ENCODE peak calls at places on chromosomes 13 and 19, in ten cellular contexts. One of them, this sample, is unnamed.

GRCh38 chr13:64180756-64181155 is 2765.1 kb upstream of the PCDH20 start:
- DNase-seq in body of pancreas: no peak
- DNase-seq in IMR-90: no peak
- DNase-seq in tibial nerve: no peak
- DNase-seq in testis: no peak
- DNase-seq in heart left ventricle: no peak
- DNase-seq in esophagus squamous epithelium: no peak
- DNase-seq in lower leg skin: no peak
- DNase-seq in stomach: no peak
- DNase-seq in H1: no peak
- DNase-seq in this sample: no peak

GRCh38 chr13:25803626-25804025 is 248.2 kb downstream of the SHISA2 start:
- DNase-seq in body of pancreas: no peak
- DNase-seq in IMR-90: no peak
- DNase-seq in tibial nerve: no peak
- DNase-seq in testis: no peak
- DNase-seq in heart left ventricle: no peak
- DNase-seq in esophagus squamous epithelium: no peak
- DNase-seq in lower leg skin: no peak
- DNase-seq in stomach: no peak
- DNase-seq in H1: no peak
- DNase-seq in this sample: no peak

GRCh38 chr13:55106509-55106908 is 2034.2 kb upstream of the PRR20A start:
- DNase-seq in body of pancreas: no peak
- DNase-seq in IMR-90: no peak
- DNase-seq in tibial nerve: no peak
- DNase-seq in testis: no peak
- DNase-seq in heart left ventricle: no peak
- DNase-seq in esophagus squamous epithelium: no peak
- DNase-seq in lower leg skin: no peak
- DNase-seq in stomach: no peak
- DNase-seq in H1: no peak
- DNase-seq in this sample: no peak

GRCh38 chr13:30846844-30847243 is 59.2 kb upstream of the MEDAG start:
- DNase-seq in body of pancreas: no peak
- DNase-seq in IMR-90: no peak
- DNase-seq in tibial nerve: no peak
- DNase-seq in testis: no peak
- DNase-seq in heart left ventricle: no peak
- DNase-seq in esophagus squamous epithelium: no peak
- DNase-seq in lower leg skin: no peak
- DNase-seq in stomach: no peak
- DNase-seq in H1: no peak
- DNase-seq in this sample: no peak

GRCh38 chr19:3190921-3191805 is 5.4 kb downstream of the NCLN start:
- DNase-seq in body of pancreas: no peak
- DNase-seq in IMR-90: no peak
- DNase-seq in tibial nerve: no peak
- DNase-seq in testis: no peak
- DNase-seq in heart left ventricle: no peak
- DNase-seq in esophagus squamous epithelium: no peak
- DNase-seq in lower leg skin: no peak
- DNase-seq in stomach: no peak
- DNase-seq in H1: no peak
- DNase-seq in this sample: no peak

GRCh38 chr19:294341-294818 is 3.2 kb upstream of the PLPP2 start:
- DNase-seq in body of pancreas: no peak
- DNase-seq in IMR-90: peak; percentile 8
- DNase-seq in tibial nerve: no peak
- DNase-seq in testis: no peak
- DNase-seq in heart left ventricle: peak; percentile 46
- DNase-seq in esophagus squamous epithelium: no peak
- DNase-seq in lower leg skin: no peak
- DNase-seq in stomach: peak; percentile 25
- DNase-seq in H1: peak; percentile 58
- DNase-seq in this sample: no peak

GRCh38 chr19:7528522-7529245 is 6.3 kb downstream of the MCOLN1 start:
- DNase-seq in body of pancreas: no peak
- DNase-seq in IMR-90: no peak
- DNase-seq in tibial nerve: no peak
- DNase-seq in testis: no peak
- DNase-seq in heart left ventricle: peak; percentile 51
- DNase-seq in esophagus squamous epithelium: no peak
- DNase-seq in lower leg skin: no peak
- DNase-seq in stomach: no peak
- DNase-seq in H1: no peak
- DNase-seq in this sample: no peak

GRCh38 chr13:48291730-48292129 is 11.8 kb upstream of the RB1 start:
- DNase-seq in body of pancreas: no peak
- DNase-seq in IMR-90: no peak
- DNase-seq in tibial nerve: no peak
- DNase-seq in testis: no peak
- DNase-seq in heart left ventricle: no peak
- DNase-seq in esophagus squamous epithelium: no peak
- DNase-seq in lower leg skin: no peak
- DNase-seq in stomach: peak; percentile 28
- DNase-seq in H1: no peak
- DNase-seq in this sample: no peak

GRCh38 chr13:29454931-29455481 is 140.5 kb downstream of the SLC7A1 start:
- DNase-seq in body of pancreas: no peak
- DNase-seq in IMR-90: peak; percentile 7
- DNase-seq in tibial nerve: no peak
- DNase-seq in testis: no peak
- DNase-seq in heart left ventricle: no peak
- DNase-seq in esophagus squamous epithelium: no peak
- DNase-seq in lower leg skin: no peak
- DNase-seq in stomach: no peak
- DNase-seq in H1: peak; percentile 55
- DNase-seq in this sample: no peak

GRCh38 chr13:97544041-97544765 is 110.2 kb downstream of the RAP2A start:
- DNase-seq in body of pancreas: no peak
- DNase-seq in IMR-90: peak; percentile 75
- DNase-seq in tibial nerve: no peak
- DNase-seq in testis: no peak
- DNase-seq in heart left ventricle: no peak
- DNase-seq in esophagus squamous epithelium: no peak
- DNase-seq in lower leg skin: no peak
- DNase-seq in stomach: no peak
- DNase-seq in H1: no peak
- DNase-seq in this sample: no peak

GRCh38 chr13:104943331-104943730 is 1592.1 kb downstream of the EFNB2 start:
- DNase-seq in body of pancreas: no peak
- DNase-seq in IMR-90: no peak
- DNase-seq in tibial nerve: no peak
- DNase-seq in testis: no peak
- DNase-seq in heart left ventricle: no peak
- DNase-seq in esophagus squamous epithelium: no peak
- DNase-seq in lower leg skin: no peak
- DNase-seq in stomach: no peak
- DNase-seq in H1: no peak
- DNase-seq in this sample: no peak

GRCh38 chr13:109026266-109026665 is 396.9 kb downstream of the MYO16 start:
- DNase-seq in body of pancreas: no peak
- DNase-seq in IMR-90: no peak
- DNase-seq in tibial nerve: no peak
- DNase-seq in testis: no peak
- DNase-seq in heart left ventricle: no peak
- DNase-seq in esophagus squamous epithelium: no peak
- DNase-seq in lower leg skin: no peak
- DNase-seq in stomach: no peak
- DNase-seq in H1: no peak
- DNase-seq in this sample: no peak

GRCh38 chr13:102399791-102400618 is 1.8 kb downstream of the FGF14 start:
- DNase-seq in body of pancreas: peak; percentile 27
- DNase-seq in IMR-90: no peak
- DNase-seq in tibial nerve: no peak
- DNase-seq in testis: peak; percentile 14
- DNase-seq in heart left ventricle: peak; percentile 61
- DNase-seq in esophagus squamous epithelium: no peak
- DNase-seq in lower leg skin: no peak
- DNase-seq in stomach: no peak
- DNase-seq in H1: peak; percentile 72
- DNase-seq in this sample: no peak

GRCh38 chr19:34480491-34480890 is 1.1 kb upstream of the WTIP start:
- DNase-seq in body of pancreas: no peak
- DNase-seq in IMR-90: no peak
- DNase-seq in tibial nerve: no peak
- DNase-seq in testis: no peak
- DNase-seq in heart left ventricle: no peak
- DNase-seq in esophagus squamous epithelium: no peak
- DNase-seq in lower leg skin: no peak
- DNase-seq in stomach: no peak
- DNase-seq in H1: peak; percentile 53
- DNase-seq in this sample: no peak

GRCh38 chr19:9850235-9850959 is 15.3 kb downstream of the PIN1 start:
- DNase-seq in body of pancreas: no peak
- DNase-seq in IMR-90: no peak
- DNase-seq in tibial nerve: no peak
- DNase-seq in testis: no peak
- DNase-seq in heart left ventricle: no peak
- DNase-seq in esophagus squamous epithelium: no peak
- DNase-seq in lower leg skin: no peak
- DNase-seq in stomach: no peak
- DNase-seq in H1: no peak
- DNase-seq in this sample: no peak

DNA sequence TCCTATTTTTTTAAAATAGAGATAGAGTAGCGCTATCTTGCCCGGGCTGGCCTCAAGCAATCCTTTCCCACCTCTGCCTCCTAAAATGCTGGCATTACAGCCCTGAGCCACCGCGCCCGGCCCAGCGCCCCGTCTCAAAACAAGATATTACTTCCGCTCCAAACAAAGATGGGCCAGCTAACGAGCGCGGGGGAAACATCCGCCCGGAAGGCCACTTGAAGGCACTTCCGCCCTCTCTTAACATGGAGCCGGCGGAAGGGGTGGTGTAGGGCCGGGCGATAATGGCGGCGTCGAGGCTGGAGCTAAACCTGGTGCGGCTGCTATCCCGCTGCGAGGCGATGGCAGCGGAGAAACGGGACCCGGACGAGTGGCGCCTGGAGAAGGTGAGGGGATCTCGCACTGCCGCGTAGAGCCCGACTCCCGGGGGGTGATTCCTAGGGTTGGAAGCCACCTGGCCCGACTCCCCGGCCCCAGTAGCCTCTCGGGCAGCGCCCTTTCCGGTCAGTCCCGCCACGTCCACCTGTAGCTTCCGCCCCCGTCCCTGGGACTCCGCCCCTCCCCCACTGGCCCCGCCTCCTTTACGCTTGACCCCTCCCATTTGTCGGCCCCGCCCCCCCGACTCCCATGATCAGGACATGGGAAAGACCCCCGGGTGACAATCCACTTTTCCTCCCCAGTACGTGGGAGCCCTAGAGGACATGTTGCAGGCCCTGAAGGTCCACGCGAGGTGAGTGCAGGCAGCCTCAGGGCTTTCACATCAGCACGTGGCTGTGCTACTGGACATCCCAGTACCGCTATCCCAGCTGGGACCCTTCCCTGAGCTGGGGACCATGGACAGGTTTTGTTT is at the start of gene USE1:
- DNase-seq in body of pancreas: peak; percentile 91
- DNase-seq in IMR-90: peak; percentile 86
- DNase-seq in tibial nerve: peak; percentile 86
- DNase-seq in testis: peak; percentile 94
- DNase-seq in heart left ventricle: peak; percentile 93
- DNase-seq in esophagus squamous epithelium: peak; percentile 58
- DNase-seq in lower leg skin: peak; percentile 90
- DNase-seq in stomach: peak; percentile 93
- DNase-seq in H1: peak; percentile 93
- DNase-seq in this sample: peak; percentile 87
- TF ChIP-seq POLR2A in body of pancreas: peak; percentile 94
- TF ChIP-seq POLR2A in IMR-90: peak; percentile 89
- TF ChIP-seq POLR2A in tibial nerve: peak; percentile 9
- TF ChIP-seq POLR2A in testis: no peak
- TF ChIP-seq POLR2A in heart left ventricle: no peak
- TF ChIP-seq POLR2A in esophagus squamous epithelium: peak; percentile 65
- TF ChIP-seq POLR2A in lower leg skin: no peak
- TF ChIP-seq POLR2A in stomach: no peak
- TF ChIP-seq POLR2A in H1: peak; percentile 80
- TF ChIP-seq POLR2A in this sample: peak; percentile 41

GRCh38 chr13:52652170-52652979 is at the start of gene SUGT1:
- DNase-seq in body of pancreas: peak; percentile 97
- DNase-seq in IMR-90: peak; percentile 97
- DNase-seq in tibial nerve: peak; percentile 93
- DNase-seq in testis: peak; percentile 98
- DNase-seq in heart left ventricle: peak; percentile 98
- DNase-seq in esophagus squamous epithelium: peak; percentile 86
- DNase-seq in lower leg skin: peak; percentile 97
- DNase-seq in stomach: peak; percentile 98
- DNase-seq in H1: peak; percentile 96
- DNase-seq in this sample: peak; percentile 60
- TF ChIP-seq POLR2A in body of pancreas: peak; percentile 86
- TF ChIP-seq POLR2A in IMR-90: peak; percentile 91
- TF ChIP-seq POLR2A in tibial nerve: peak; percentile 47
- TF ChIP-seq POLR2A in testis: no peak
- TF ChIP-seq POLR2A in heart left ventricle: no peak
- TF ChIP-seq POLR2A in esophagus squamous epithelium: peak; percentile 75
- TF ChIP-seq POLR2A in lower leg skin: peak; percentile 2
- TF ChIP-seq POLR2A in stomach: no peak
- TF ChIP-seq POLR2A in H1: peak; percentile 85
- TF ChIP-seq POLR2A in this sample: peak; percentile 88

GRCh38 chr19:45885556-45886426 is at the start of gene IRF2BP1:
- DNase-seq in body of pancreas: peak; percentile 93
- DNase-seq in IMR-90: peak; percentile 91
- DNase-seq in tibial nerve: peak; percentile 89
- DNase-seq in testis: peak; percentile 96
- DNase-seq in heart left ventricle: peak; percentile 95
- DNase-seq in esophagus squamous epithelium: peak; percentile 77
- DNase-seq in lower leg skin: peak; percentile 91
- DNase-seq in stomach: peak; percentile 95
- DNase-seq in H1: peak; percentile 91
- DNase-seq in this sample: peak; percentile 75
- TF ChIP-seq POLR2A in body of pancreas: no peak
- TF ChIP-seq POLR2A in IMR-90: no peak
- TF ChIP-seq POLR2A in tibial nerve: peak; percentile 33
- TF ChIP-seq POLR2A in testis: no peak
- TF ChIP-seq POLR2A in heart left ventricle: no peak
- TF ChIP-seq POLR2A in esophagus squamous epithelium: peak; percentile 74
- TF ChIP-seq POLR2A in lower leg skin: no peak
- TF ChIP-seq POLR2A in stomach: no peak
- TF ChIP-seq POLR2A in H1: no peak
- TF ChIP-seq POLR2A in this sample: peak; percentile 38

DNA sequence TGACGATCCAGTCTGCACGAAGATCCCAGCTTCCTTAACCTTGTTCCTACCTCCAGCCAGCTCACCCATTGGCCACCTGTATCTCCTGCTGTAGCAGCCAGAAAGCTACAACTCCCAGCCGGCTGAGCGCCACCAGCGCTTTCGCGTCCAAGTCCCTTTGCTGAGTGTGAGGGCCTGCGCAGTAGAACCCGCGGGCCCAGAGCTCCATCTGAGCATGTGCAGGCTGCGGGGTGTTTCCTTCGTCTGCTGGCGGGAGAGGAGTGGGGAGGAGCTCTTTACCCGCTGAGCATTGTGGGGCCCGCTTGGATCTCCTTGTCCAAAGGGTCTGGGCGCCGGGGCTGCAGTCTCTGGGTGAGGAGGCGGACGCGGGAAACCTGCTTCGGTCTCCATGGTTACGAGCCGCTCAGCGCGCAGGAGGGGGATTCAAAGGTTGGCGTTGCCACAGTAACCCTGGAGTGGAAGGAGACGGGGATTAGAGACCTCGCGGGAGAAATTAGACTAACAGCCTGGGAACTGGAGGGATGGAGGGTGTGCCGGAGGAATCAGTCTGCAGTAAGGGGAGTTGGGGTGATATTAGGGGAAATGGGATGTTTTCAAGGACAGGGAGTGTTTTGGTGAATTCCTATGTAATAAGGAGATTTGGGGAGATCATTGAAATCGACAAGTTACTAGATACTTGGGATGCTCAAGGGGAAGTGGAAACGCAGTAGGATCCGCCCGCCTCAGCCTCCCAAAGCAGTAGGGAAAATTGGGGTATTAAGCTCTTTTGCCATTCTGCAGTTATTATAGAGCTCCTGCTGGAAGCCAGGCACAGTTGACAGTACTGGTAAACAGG is 33.5 kb downstream of the ZSWIM9 start:
- DNase-seq in body of pancreas: peak; percentile 94
- DNase-seq in IMR-90: peak; percentile 94
- DNase-seq in tibial nerve: peak; percentile 78
- DNase-seq in testis: peak; percentile 97
- DNase-seq in heart left ventricle: peak; percentile 96
- DNase-seq in esophagus squamous epithelium: peak; percentile 62
- DNase-seq in lower leg skin: peak; percentile 89
- DNase-seq in stomach: peak; percentile 95
- DNase-seq in H1: peak; percentile 94
- DNase-seq in this sample: peak; percentile 74
- TF ChIP-seq POLR2A in body of pancreas: peak; percentile 73
- TF ChIP-seq POLR2A in IMR-90: peak; percentile 23
- TF ChIP-seq POLR2A in tibial nerve: no peak
- TF ChIP-seq POLR2A in testis: peak; percentile 10
- TF ChIP-seq POLR2A in heart left ventricle: no peak
- TF ChIP-seq POLR2A in esophagus squamous epithelium: peak; percentile 57
- TF ChIP-seq POLR2A in lower leg skin: no peak
- TF ChIP-seq POLR2A in stomach: no peak
- TF ChIP-seq POLR2A in H1: peak; percentile 75
- TF ChIP-seq POLR2A in this sample: peak; percentile 60

This sample was measured in H54.